ENCODE peak calls at places on chromosomes 13 and 19, in ten cellular contexts. X, Y, C, L, R, E, V, N, F and H are unnamed samples.

GRCh38 chr13:73849292-73849691 is 284.9 kb downstream of the KLF12 start:
- DNase-seq in X (peak), Y (no peak), C (peak), L (no peak), R (no peak), E (no peak), V (no peak), N (peak), F (no peak), H (peak)

GRCh38 chr19:54294539-54294938 is 13.6 kb upstream of the LILRB2 start:
- DNase-seq in X (no peak), Y (no peak), C (no peak), L (peak), R (no peak), E (no peak), V (peak), N (no peak), F (no peak), H (no peak)

GRCh38 chr19:30001794-30002193 is 59.8 kb downstream of the URI1 start:
- DNase-seq in X (peak), Y (no peak), C (no peak), L (no peak), R (no peak), E (no peak), V (no peak), N (peak), F (no peak), H (peak)

GRCh38 chr13:99312493-99312883 is 5.3 kb upstream of the GPR183 start:
- DNase-seq in X (no peak), Y (peak), C (peak), L (peak), R (no peak), E (peak), V (peak), N (no peak), F (no peak), H (peak)

GRCh38 chr19:18871543-18871942 is 24.4 kb downstream of the CERS1 start:
- DNase-seq in X (no peak), Y (no peak), C (no peak), L (no peak), R (no peak), E (no peak), V (no peak), N (no peak), F (no peak), H (no peak)

GRCh38 chr13:76790519-76791289 is 95.5 kb downstream of the KCTD12 start:
- DNase-seq in X (no peak), Y (no peak), C (peak), L (no peak), R (no peak), E (no peak), V (no peak), N (no peak), F (no peak), H (peak)

GRCh38 chr19:14015454-14016035 is 9.4 kb upstream of the RFX1 start:
- DNase-seq in X (no peak), Y (no peak), C (no peak), L (no peak), R (no peak), E (no peak), V (no peak), N (no peak), F (no peak), H (no peak)

GRCh38 chr13:21735621-21736401 is 64.9 kb downstream of the FGF9 start:
- DNase-seq in X (no peak), Y (no peak), C (no peak), L (no peak), R (no peak), E (peak), V (no peak), N (no peak), F (no peak), H (no peak)

GRCh38 chr19:34832581-34833112 is 59.6 kb upstream of the ZNF599 start:
- DNase-seq in X (no peak), Y (no peak), C (no peak), L (no peak), R (no peak), E (no peak), V (no peak), N (no peak), F (peak), H (no peak)

GRCh38 chr19:6087074-6087506 is 23.2 kb downstream of the RFX2 start:
- DNase-seq in X (no peak), Y (no peak), C (no peak), L (no peak), R (no peak), E (no peak), V (no peak), N (no peak), F (no peak), H (no peak)

GRCh38 chr19:55930996-55931515 is 1.1 kb downstream of the NLRP13 start:
- DNase-seq in X (no peak), Y (no peak), C (no peak), L (no peak), R (no peak), E (no peak), V (no peak), N (no peak), F (no peak), H (no peak)

GRCh38 chr13:87810920-87811344 is 139.8 kb downstream of the SLITRK5 start:
- DNase-seq in X (peak), Y (no peak), C (no peak), L (no peak), R (no peak), E (no peak), V (no peak), N (no peak), F (peak), H (no peak)

GRCh38 chr19:9306443-9306842 is 3.2 kb downstream of the ZNF699 start:
- DNase-seq in X (no peak), Y (no peak), C (peak), L (no peak), R (no peak), E (no peak), V (no peak), N (peak), F (no peak), H (peak)

GRCh38 chr13:46665243-46665629 is 112.3 kb downstream of the LRCH1 start:
- DNase-seq in X (no peak), Y (no peak), C (peak), L (no peak), R (no peak), E (no peak), V (no peak), N (no peak), F (no peak), H (no peak)

GRCh38 chr19:11164278-11164677 is 8.7 kb upstream of the SPC24 start:
- DNase-seq in X (no peak), Y (no peak), C (peak), L (no peak), R (no peak), E (no peak), V (no peak), N (no peak), F (no peak), H (no peak)

GRCh38 chr19:33407140-33407551 is 33.6 kb downstream of the CEBPG start:
- DNase-seq in X (no peak), Y (no peak), C (no peak), L (no peak), R (no peak), E (no peak), V (no peak), N (no peak), F (no peak), H (no peak)

GRCh38 chr13:25494708-25495411 is 123.1 kb downstream of the ATP8A2 start:
- DNase-seq in X (no peak), Y (no peak), C (no peak), L (no peak), R (no peak), E (no peak), V (no peak), N (no peak), F (no peak), H (peak)

GRCh38 chr13:76745246-76746200 is 140.7 kb downstream of the KCTD12 start:
- DNase-seq in X (no peak), Y (no peak), C (peak), L (no peak), R (no peak), E (no peak), V (no peak), N (no peak), F (no peak), H (no peak)

GRCh38 chr19:18137242-18137641 is 15.7 kb upstream of the PIK3R2 start:
- DNase-seq in X (no peak), Y (no peak), C (no peak), L (no peak), R (no peak), E (no peak), V (no peak), N (no peak), F (no peak), H (no peak)

GRCh38 chr19:54462072-54462712 is 1.4 kb downstream of the LENG9 start:
- DNase-seq in X (no peak), Y (no peak), C (no peak), L (peak), R (no peak), E (no peak), V (peak), N (no peak), F (peak), H (peak)

GRCh38 chr19:32744555-32745325 is 25.2 kb downstream of the TDRD12 start:
- DNase-seq in X (no peak), Y (no peak), C (no peak), L (no peak), R (no peak), E (no peak), V (no peak), N (no peak), F (no peak), H (no peak)

GRCh38 chr13:41765813-41766212 is 195.1 kb downstream of the VWA8 start:
- DNase-seq in X (no peak), Y (no peak), C (no peak), L (no peak), R (no peak), E (no peak), V (no peak), N (no peak), F (no peak), H (no peak)

GRCh38 chr19:46495789-46496099 is at the start of gene PNMA8B:
- DNase-seq in X (no peak), Y (no peak), C (peak), L (no peak), R (no peak), E (peak), V (peak), N (peak), F (peak), H (peak)

GRCh38 chr13:52599853-52600603 is 42.2 kb upstream of the HNRNPA1L2 start:
- DNase-seq in X (no peak), Y (no peak), C (no peak), L (no peak), R (no peak), E (peak), V (no peak), N (no peak), F (peak), H (peak)

GRCh38 chr19:4032436-4032835 is 24.9 kb downstream of the PIAS4 start:
- DNase-seq in X (no peak), Y (no peak), C (no peak), L (no peak), R (no peak), E (no peak), V (no peak), N (no peak), F (no peak), H (peak)

GRCh38 chr19:29668746-29669609 is 3.7 kb downstream of the PLEKHF1 start:
- DNase-seq in X (no peak), Y (no peak), C (no peak), L (no peak), R (no peak), E (no peak), V (peak), N (peak), F (no peak), H (no peak)

GRCh38 chr19:7512400-7512851 is 3.5 kb upstream of the ZNF358 start:
- DNase-seq in X (peak), Y (no peak), C (no peak), L (no peak), R (no peak), E (no peak), V (no peak), N (no peak), F (no peak), H (no peak)

GRCh38 chr13:89568746-89569145 is 1778.7 kb upstream of the MIR17HG start:
- DNase-seq in X (no peak), Y (no peak), C (no peak), L (no peak), R (no peak), E (no peak), V (no peak), N (no peak), F (no peak), H (no peak)

GRCh38 chr13:47426126-47426849 is 529.4 kb upstream of the HTR2A start:
- DNase-seq in X (no peak), Y (peak), C (peak), L (no peak), R (no peak), E (peak), V (peak), N (peak), F (no peak), H (peak)

GRCh38 chr13:91247768-91248167 is 99.7 kb upstream of the MIR17HG start:
- DNase-seq in X (peak), Y (no peak), C (no peak), L (no peak), R (no peak), E (no peak), V (no peak), N (peak), F (no peak), H (no peak)

GRCh38 chr13:38223093-38223492 is 126.6 kb upstream of the UFM1 start:
- DNase-seq in X (no peak), Y (no peak), C (peak), L (no peak), R (no peak), E (no peak), V (no peak), N (peak), F (no peak), H (no peak)

GRCh38 chr13:75788494-75788991 is 152.4 kb downstream of the LMO7 start:
- DNase-seq in X (peak), Y (no peak), C (peak), L (no peak), R (no peak), E (no peak), V (no peak), N (no peak), F (no peak), H (peak)

GRCh38 chr19:47719047-47719885 is 6.0 kb downstream of the EHD2 start:
- DNase-seq in X (peak), Y (peak), C (peak), L (peak), R (peak), E (peak), V (peak), N (peak), F (peak), H (peak)

GRCh38 chr19:1275260-1275975 is at the start of gene FAM174C:
- DNase-seq in X (peak), Y (peak), C (peak), L (peak), R (no peak), E (peak), V (peak), N (peak), F (peak), H (peak)
- TF ChIP-seq CTCF in X (no peak), Y (no peak), C (no peak), L (no peak), R (no peak), E (no peak), V (no peak), N (no peak), F (no peak), H (no peak)

GRCh38 chr19:16824658-16825311 is 4.4 kb upstream of the SIN3B start:
- DNase-seq in X (no peak), Y (no peak), C (peak), L (no peak), R (no peak), E (no peak), V (no peak), N (peak), F (no peak), H (peak)
- H3K4me3 ChIP-seq in X (no peak), Y (peak), C (peak), L (peak), R (peak), E (peak), V (peak), N (no peak), F (peak), H (peak)

GRCh38 chr13:113428469-113428865 is 24.8 kb downstream of the ADPRHL1 start:
- DNase-seq in X (no peak), Y (no peak), C (no peak), L (no peak), R (no peak), E (no peak), V (no peak), N (no peak), F (no peak), H (no peak)
- TF ChIP-seq CTCF in X (no peak), Y (no peak), C (no peak), L (no peak), R (no peak), E (no peak), V (no peak), N (no peak), F (no peak), H (no peak)

GRCh38 chr19:50331187-50332013 is 2.2 kb upstream of the KCNC3 start:
- DNase-seq in X (no peak), Y (no peak), C (no peak), L (no peak), R (no peak), E (no peak), V (no peak), N (no peak), F (peak), H (no peak)

GRCh38 chr19:50332014-50332263 is 2.8 kb upstream of the KCNC3 start:
- DNase-seq in X (no peak), Y (no peak), C (no peak), L (no peak), R (no peak), E (no peak), V (no peak), N (no peak), F (no peak), H (no peak)

GRCh38 chr19:50333737-50334617 is 4.8 kb upstream of the KCNC3 start:
- DNase-seq in X (peak), Y (peak), C (no peak), L (no peak), R (no peak), E (peak), V (peak), N (no peak), F (peak), H (peak)

GRCh38 chr19:50333235-50333736 is 4.1 kb upstream of the KCNC3 start:
- DNase-seq in X (peak), Y (peak), C (peak), L (no peak), R (peak), E (peak), V (peak), N (peak), F (peak), H (peak)

GRCh38 chr19:50332264-50333038 is 3.3 kb upstream of the KCNC3 start:
- DNase-seq in X (no peak), Y (no peak), C (no peak), L (no peak), R (no peak), E (no peak), V (no peak), N (no peak), F (no peak), H (no peak)
- H3K4me3 ChIP-seq in X (peak), Y (peak), C (no peak), L (peak), R (peak), E (peak), V (peak), N (no peak), F (peak), H (no peak)

GRCh38 chr19:12198136-12198535 is 35.2 kb downstream of the ZNF136 start:
- DNase-seq in X (no peak), Y (no peak), C (no peak), L (no peak), R (no peak), E (no peak), V (no peak), N (no peak), F (no peak), H (no peak)
- TF ChIP-seq CTCF in X (no peak), Y (no peak), C (no peak), L (no peak), R (no peak), E (no peak), V (no peak), N (no peak), F (no peak), H (no peak)

GRCh38 chr13:49219647-49220034 is 497 bp upstream of the MLNR start:
- DNase-seq in X (no peak), Y (peak), C (peak), L (no peak), R (no peak), E (no peak), V (no peak), N (no peak), F (no peak), H (no peak)
- H3K4me3 ChIP-seq in X (peak), Y (peak), C (no peak), L (peak), R (peak), E (peak), V (peak), N (peak), F (peak), H (peak)

GRCh38 chr13:31699650-31700049 is 39.7 kb upstream of the RXFP2 start:
- DNase-seq in X (no peak), Y (no peak), C (peak), L (no peak), R (no peak), E (no peak), V (no peak), N (no peak), F (no peak), H (peak)

DNA sequence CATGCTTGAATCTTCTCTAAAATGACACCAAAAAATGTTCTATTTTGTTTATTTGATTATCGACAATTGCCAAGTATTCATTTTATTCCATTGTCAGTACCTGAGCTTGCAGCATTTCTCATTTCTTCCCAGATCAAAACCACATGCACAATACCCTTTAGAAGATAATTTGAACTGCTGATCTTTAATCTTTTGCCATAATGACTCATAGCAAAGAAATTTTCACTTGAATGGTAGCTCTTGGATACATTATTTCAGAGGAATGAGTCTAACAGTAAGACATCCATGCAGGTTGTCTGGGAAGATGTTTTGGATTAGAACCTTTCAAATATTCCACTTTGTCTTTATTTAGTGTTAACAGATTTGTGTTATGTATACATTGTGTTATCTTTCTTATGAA is 42.0 kb upstream of the RXFP2 start:
- DNase-seq in X (no peak), Y (no peak), C (peak), L (no peak), R (no peak), E (no peak), V (no peak), N (peak), F (no peak), H (peak)
- TF ChIP-seq CTCF in X (no peak), Y (no peak), C (no peak), L (no peak), R (no peak), E (no peak), V (no peak), N (no peak), F (no peak), H (no peak)

DNA sequence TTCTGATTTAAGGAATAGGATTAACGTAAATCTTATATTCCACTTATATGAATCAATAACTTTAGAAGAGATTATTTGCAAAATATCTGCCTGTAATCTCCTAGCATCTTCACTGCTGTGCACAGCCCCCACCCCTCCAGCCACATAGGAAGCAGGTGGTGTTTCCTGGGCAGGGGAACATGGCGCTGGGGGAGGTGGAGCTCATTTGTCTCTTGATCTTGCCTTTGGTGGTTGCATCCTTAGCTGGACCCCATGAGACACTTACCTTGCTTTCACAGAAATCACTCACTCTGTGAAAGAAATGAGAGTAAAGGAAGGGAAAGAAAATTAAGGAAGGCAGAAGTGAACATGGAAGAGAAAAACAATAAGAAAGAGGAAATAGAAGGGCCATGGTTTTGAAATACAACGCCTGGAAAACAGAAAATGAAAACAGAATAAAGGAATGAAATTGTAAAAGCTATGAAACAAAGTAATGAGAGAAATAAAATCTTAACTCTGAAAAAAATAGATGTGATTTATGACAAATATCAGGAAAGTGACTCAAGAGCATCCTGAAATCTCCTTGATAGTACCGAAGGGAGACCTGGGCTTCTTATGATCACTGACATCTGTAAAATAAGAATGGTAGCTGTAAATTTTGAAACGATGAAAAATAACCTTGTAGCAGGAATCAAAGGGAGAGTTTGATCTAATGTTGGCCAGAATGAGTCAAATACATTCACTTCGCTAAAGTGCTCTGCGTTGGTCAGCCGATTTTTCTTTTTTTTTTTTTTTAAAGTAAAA is 17.2 kb upstream of the RNASEH2B start:
- DNase-seq in X (no peak), Y (no peak), C (no peak), L (no peak), R (no peak), E (no peak), V (no peak), N (no peak), F (no peak), H (no peak)
- H3K4me3 ChIP-seq in X (no peak), Y (no peak), C (no peak), L (no peak), R (peak), E (no peak), V (no peak), N (no peak), F (no peak), H (no peak)